ENCODE peak calls at places on chromosomes 3 and 15, in nine cellular contexts. D, H, G, T, W, Q, E, V and C are unnamed samples.

GRCh38 chr3:197736010-197736490 is 654 bp downstream of the RUBCN start:
- DNase-seq in T (peak), D (no peak), E (no peak), H (no peak), W (no peak), G (no peak), Q (peak), V (no peak), C (no peak)

GRCh38 chr3:185846041-185846440 is 21.2 kb upstream of the IGF2BP2 start:
- DNase-seq in D (no peak), H (no peak), V (no peak), E (no peak), W (no peak), Q (peak), G (no peak), T (no peak), C (no peak)

GRCh38 chr3:102106421-102107097 is 257.2 kb downstream of the NFKBIZ start:
- DNase-seq in T (no peak), Q (no peak), W (no peak), G (no peak), E (peak), V (no peak), H (peak), D (no peak), C (no peak)

GRCh38 chr3:188581791-188582190 is 427.8 kb downstream of the LPP start:
- DNase-seq in W (no peak), T (no peak), H (no peak), D (no peak), V (no peak), E (no peak), G (no peak), Q (no peak), C (no peak)

GRCh38 chr3:184092199-184092598 is 4.7 kb upstream of the HTR3E start:
- DNase-seq in D (no peak), H (no peak), V (no peak), W (no peak), Q (no peak), T (no peak), G (no peak), E (no peak), C (no peak)

GRCh38 chr3:58835075-58835474 is 168.5 kb upstream of the FAM3D start:
- DNase-seq in D (no peak), V (no peak), G (no peak), E (peak), Q (no peak), T (no peak), H (peak), W (no peak), C (no peak)

GRCh38 chr15:101001056-101001455 is 81.9 kb downstream of the LRRK1 start:
- DNase-seq in T (no peak), D (no peak), G (no peak), Q (no peak), E (no peak), V (no peak), W (no peak), H (no peak), C (no peak)

GRCh38 chr15:61685513-61685912 is 374.7 kb downstream of the VPS13C start:
- DNase-seq in W (no peak), V (no peak), Q (no peak), G (no peak), D (no peak), E (no peak), T (no peak), H (no peak), C (no peak)

GRCh38 chr15:101232677-101233076 is 19.2 kb downstream of the CHSY1 start:
- DNase-seq in W (no peak), D (no peak), T (no peak), G (no peak), V (no peak), H (no peak), E (no peak), Q (peak), C (no peak)

GRCh38 chr15:78347586-78348543 is 7.7 kb downstream of the CRABP1 start:
- DNase-seq in V (no peak), T (no peak), G (peak), Q (no peak), E (no peak), D (no peak), H (peak), W (no peak), C (no peak)

GRCh38 chr3:49165771-49166751 is at the start of gene CCDC71:
- DNase-seq in Q (peak), E (peak), G (peak), W (peak), T (peak), D (peak), H (peak), V (peak), C (no peak)

GRCh38 chr3:134874737-134875413 is 79.8 kb downstream of the EPHB1 start:
- DNase-seq in Q (no peak), V (no peak), G (no peak), T (no peak), H (no peak), E (no peak), D (no peak), W (no peak), C (no peak)

GRCh38 chr3:148737104-148737525 is 39.4 kb downstream of the AGTR1 start:
- DNase-seq in H (no peak), D (no peak), G (no peak), Q (no peak), V (no peak), E (no peak), W (no peak), T (no peak), C (no peak)

GRCh38 chr3:129289201-129289921 is 10.7 kb downstream of the HMCES start:
- DNase-seq in V (no peak), W (no peak), H (no peak), G (no peak), T (no peak), E (peak), D (no peak), Q (no peak), C (no peak)

GRCh38 chr3:134693226-134693625 is 42.4 kb upstream of the KY start:
- DNase-seq in Q (no peak), V (no peak), T (no peak), E (no peak), H (no peak), D (no peak), W (no peak), G (no peak), C (no peak)

GRCh38 chr15:96544162-96544756 is 213.8 kb downstream of the NR2F2 start:
- DNase-seq in H (no peak), Q (peak), W (no peak), D (no peak), G (no peak), E (no peak), T (no peak), V (no peak), C (no peak)

GRCh38 chr15:60004019-60004845 is at the start of gene FOXB1:
- DNase-seq in Q (peak), V (no peak), H (no peak), D (no peak), E (no peak), G (no peak), W (no peak), T (peak), C (no peak)

GRCh38 chr15:62253294-62253693 is 88.2 kb upstream of the C2CD4B start:
- DNase-seq in Q (peak), H (no peak), E (no peak), V (no peak), T (no peak), W (no peak), D (no peak), G (no peak), C (no peak)

GRCh38 chr15:62393196-62393595 is 228.1 kb upstream of the C2CD4B start:
- DNase-seq in Q (no peak), E (no peak), W (no peak), V (no peak), T (no peak), H (no peak), G (no peak), D (no peak), C (no peak)

GRCh38 chr15:66737243-66738010 is 35.4 kb downstream of the SMAD6 start:
- DNase-seq in E (no peak), D (no peak), Q (no peak), V (no peak), W (no peak), G (no peak), H (no peak), T (no peak), C (peak)

GRCh38 chr3:169673521-169673920 is 10.0 kb upstream of the MECOM start:
- DNase-seq in G (no peak), W (no peak), D (no peak), T (no peak), Q (no peak), E (no peak), V (no peak), H (no peak), C (no peak)

GRCh38 chr3:101262393-101263240 is 57.8 kb downstream of the IMPG2 start:
- DNase-seq in E (no peak), G (no peak), W (no peak), V (no peak), D (no peak), T (peak), H (no peak), Q (no peak), C (no peak)

GRCh38 chr15:60713096-60714084 is 234.4 kb upstream of the ICE2 start:
- DNase-seq in W (no peak), D (no peak), T (no peak), E (peak), Q (no peak), G (no peak), V (no peak), H (no peak), C (no peak)

GRCh38 chr15:25810631-25811077 is 52.5 kb downstream of the ATP10A start:
- DNase-seq in T (no peak), H (no peak), D (no peak), Q (peak), W (no peak), V (no peak), E (no peak), G (peak), C (no peak)

GRCh38 chr3:31252216-31253185 is 280.2 kb upstream of the STT3B start:
- DNase-seq in H (no peak), D (no peak), V (no peak), G (no peak), Q (no peak), E (no peak), T (no peak), W (no peak), C (no peak)

GRCh38 chr3:164533275-164533674 is 545.0 kb downstream of the SI start:
- DNase-seq in V (no peak), T (no peak), Q (no peak), H (peak), W (no peak), G (no peak), D (no peak), E (no peak), C (no peak)

GRCh38 chr15:45892182-45892581 is 257.4 kb downstream of the SQOR start:
- DNase-seq in G (no peak), T (no peak), D (no peak), W (no peak), E (no peak), Q (no peak), V (no peak), H (peak), C (no peak)

GRCh38 chr3:8456118-8456811 is 45.4 kb upstream of the LMCD1 start:
- DNase-seq in D (no peak), T (no peak), W (no peak), Q (no peak), H (peak), V (no peak), G (no peak), E (peak), C (no peak)

GRCh38 chr15:68833734-68834334 is 13.1 kb upstream of the ANP32A start:
- DNase-seq in G (no peak), E (no peak), W (no peak), V (no peak), Q (no peak), T (no peak), H (no peak), D (no peak), C (no peak)

GRCh38 chr3:57755368-57756021 is 614 bp upstream of the SLMAP start:
- DNase-seq in G (peak), D (no peak), V (peak), H (peak), W (no peak), T (peak), Q (peak), E (no peak), C (no peak)

GRCh38 chr3:36302626-36303025 is 77.7 kb upstream of the STAC start:
- DNase-seq in T (no peak), G (no peak), W (no peak), Q (no peak), E (no peak), H (no peak), V (no peak), D (no peak), C (no peak)

GRCh38 chr3:50260942-50261441 is 8.0 kb upstream of the SEMA3B start:
- DNase-seq in W (no peak), G (no peak), V (no peak), T (peak), D (no peak), Q (no peak), H (no peak), E (no peak), C (no peak)

GRCh38 chr15:100559330-100559729 is 30.6 kb upstream of the CERS3 start:
- DNase-seq in E (peak), G (no peak), D (peak), V (no peak), Q (no peak), H (peak), W (peak), T (no peak), C (no peak)

GRCh38 chr15:101394056-101394630 is 95.4 kb downstream of the PCSK6 start:
- DNase-seq in Q (no peak), G (no peak), D (no peak), W (no peak), E (no peak), V (no peak), T (no peak), H (no peak), C (no peak)

GRCh38 chr3:197501879-197502620 is 53.7 kb downstream of the BDH1 start:
- DNase-seq in V (peak), D (peak), E (no peak), Q (peak), W (no peak), G (peak), H (peak), T (peak), C (no peak)

GRCh38 chr3:61733866-61734265 is 172.5 kb downstream of the PTPRG start:
- DNase-seq in G (no peak), Q (no peak), E (no peak), T (no peak), V (no peak), H (no peak), W (no peak), D (no peak), C (no peak)

GRCh38 chr3:127589600-127590281 is 792 bp downstream of the TPRA1 start:
- DNase-seq in G (no peak), W (peak), V (peak), Q (no peak), E (no peak), D (no peak), T (no peak), H (peak), C (no peak)

GRCh38 chr3:140467104-140467577 is 210.7 kb upstream of the TRIM42 start:
- DNase-seq in E (peak), T (no peak), G (no peak), V (no peak), D (no peak), Q (no peak), W (no peak), H (peak), C (no peak)

DNA sequence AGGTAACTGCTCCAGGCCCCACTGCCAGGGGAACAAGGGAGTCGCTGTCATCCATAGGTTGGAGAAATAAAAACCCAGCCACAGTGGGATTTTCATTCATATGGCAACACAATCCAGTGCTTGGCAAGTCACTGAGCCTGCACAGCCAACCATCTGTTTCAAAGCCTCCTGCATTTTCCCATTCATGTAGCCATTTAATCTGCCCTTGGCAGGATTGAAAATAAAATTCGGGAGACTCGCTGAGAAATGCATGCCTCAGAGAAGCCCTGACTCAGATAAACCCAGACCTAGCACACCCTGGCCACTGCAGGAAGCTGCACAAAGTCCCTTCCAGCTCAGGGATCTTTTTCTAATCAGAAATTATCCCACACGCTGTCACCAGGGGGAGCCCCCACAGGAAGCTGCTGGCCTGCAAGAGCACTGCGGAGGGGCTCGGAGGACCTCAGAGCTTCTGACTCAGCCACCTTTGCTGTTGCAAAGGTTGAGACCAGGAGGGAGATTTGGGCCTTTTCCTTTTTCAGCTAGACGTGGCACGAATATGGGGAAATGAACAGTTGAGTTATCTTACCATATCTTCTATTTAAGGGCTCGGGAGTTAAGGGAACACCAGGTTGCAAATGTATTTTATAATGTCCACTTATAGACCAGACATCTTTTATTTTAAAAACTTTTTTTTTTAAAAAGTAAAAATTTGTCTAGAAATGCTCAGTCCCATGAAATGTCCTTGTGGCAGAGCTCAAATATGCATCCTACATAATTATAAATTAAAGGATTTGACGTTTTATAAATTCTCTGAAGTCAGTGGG is 103.4 kb upstream of the VEPH1 start:
- DNase-seq in W (peak), E (peak), H (peak), Q (peak), T (peak), V (peak), G (no peak), D (peak), C (no peak)
- TF ChIP-seq CTCF in W (peak), E (peak), H (peak), Q (peak), T (peak), V (peak), G (peak), D (peak), C (peak)

DNA sequence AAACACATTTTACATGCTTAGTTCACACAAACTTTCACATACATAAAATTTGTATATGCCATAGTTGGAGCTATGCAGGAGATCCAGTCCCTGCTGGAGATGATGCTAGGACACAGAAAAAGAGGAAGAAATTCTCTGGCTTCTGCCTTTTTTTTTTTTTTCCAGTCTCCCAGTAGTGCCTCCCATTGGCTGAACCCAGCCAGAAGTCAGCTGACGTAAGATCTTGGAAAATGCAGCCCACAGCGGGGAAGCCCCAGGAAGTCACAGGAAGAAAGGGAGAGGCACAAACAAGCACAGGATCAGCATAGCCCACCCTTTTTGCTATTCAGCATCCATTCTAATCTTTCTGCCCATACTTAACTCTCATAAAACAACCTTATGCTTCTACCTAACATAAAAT is 38.5 kb downstream of the SCN11A start:
- DNase-seq in E (peak), G (peak), V (no peak), D (no peak), T (no peak), Q (peak), H (no peak), W (no peak), C (no peak)
- TF ChIP-seq CTCF in E (no peak), G (no peak), V (no peak), D (no peak), T (no peak), Q (no peak), H (no peak), W (no peak), C (no peak)

GRCh38 chr15:90402230-90402629 is 14.2 kb downstream of the IQGAP1 start:
- DNase-seq in G (peak), W (peak), E (peak), V (no peak), H (peak), D (peak), Q (no peak), T (no peak), C (no peak)

GRCh38 chr15:90400005-90400758 is 12.1 kb downstream of the IQGAP1 start:
- DNase-seq in W (no peak), H (no peak), V (no peak), T (no peak), E (no peak), G (no peak), D (no peak), Q (no peak), C (no peak)

GRCh38 chr15:90402806-90403205 is 14.8 kb downstream of the IQGAP1 start:
- DNase-seq in T (no peak), G (no peak), Q (no peak), E (no peak), V (no peak), H (peak), D (no peak), W (no peak), C (no peak)

GRCh38 chr15:90400759-90401314 is 12.8 kb downstream of the IQGAP1 start:
- DNase-seq in G (peak), W (peak), D (peak), H (peak), T (peak), Q (peak), E (peak), V (no peak), C (no peak)

DNA sequence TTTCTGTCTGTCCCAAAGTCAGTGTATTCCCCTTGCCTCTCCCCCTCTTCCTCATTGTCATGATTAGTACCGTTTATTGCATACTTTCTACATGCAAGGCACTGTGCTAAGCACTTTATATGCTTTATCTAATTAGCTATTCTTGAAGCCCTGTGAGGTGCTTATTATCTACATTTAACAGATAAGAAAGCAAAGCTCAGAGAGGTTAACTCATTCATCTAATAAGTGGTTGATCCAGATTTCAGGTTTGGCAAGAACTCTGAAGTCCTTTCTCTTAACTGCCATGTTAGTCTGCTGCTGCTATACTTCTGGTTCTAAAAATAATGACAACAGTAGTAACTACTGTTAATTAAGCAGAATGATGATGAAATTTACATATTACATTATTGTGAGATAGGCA is 13.5 kb downstream of the IQGAP1 start:
- DNase-seq in T (no peak), V (no peak), D (no peak), W (no peak), E (no peak), Q (no peak), H (no peak), G (no peak), C (no peak)
- TF ChIP-seq CTCF in T (no peak), V (no peak), D (no peak), W (no peak), E (no peak), Q (no peak), H (no peak), G (no peak), C (no peak)

GRCh38 chr15:72202302-72202701 is 4.7 kb upstream of the GRAMD2A start:
- DNase-seq in D (no peak), V (no peak), Q (no peak), W (no peak), G (no peak), H (no peak), T (no peak), E (no peak), C (no peak)

GRCh38 chr15:72202801-72203506 is 5.4 kb upstream of the GRAMD2A start:
- DNase-seq in V (no peak), E (no peak), G (no peak), Q (no peak), W (no peak), D (no peak), H (no peak), T (no peak), C (no peak)

GRCh38 chr15:72201346-72202029 is 3.9 kb upstream of the GRAMD2A start:
- DNase-seq in E (no peak), V (no peak), T (no peak), Q (no peak), H (no peak), D (no peak), W (no peak), G (no peak), C (no peak)

GRCh38 chr15:72205273-72205672 is 7.7 kb upstream of the GRAMD2A start:
- DNase-seq in V (no peak), H (no peak), G (no peak), W (no peak), T (no peak), D (no peak), E (no peak), Q (no peak), C (no peak)

GRCh38 chr15:72203507-72203837 is 5.9 kb upstream of the GRAMD2A start:
- DNase-seq in V (peak), D (no peak), E (peak), H (no peak), G (peak), Q (no peak), W (peak), T (no peak), C (no peak)
- TF ChIP-seq CTCF in V (no peak), D (no peak), E (no peak), H (no peak), G (no peak), Q (no peak), W (no peak), T (no peak), C (no peak)